ENCODE peak calls at places on chromosomes 4 and X, in four cellular contexts. One of them, this sample, is unnamed.

GRCh38 chr4:1172971-1173757 is 781 bp upstream of the SPON2 start:
- DNase-seq in heart left ventricle: no peak
- DNase-seq in RPMI7951: peak
- DNase-seq in activated T-helper 1 cell treated with anti-CD3 and anti-CD28 coated beads, Interleukin-12 subunit alpha, Interleukin-12 subunit beta, Interleukin-2, Interleukin-4 antibody, amounts not matched to agents 30 ng/mL and 10 ng/mL and 1 ng/mL, durations not matched to agents 14 hours and 24 hours and 36 hours: no peak
- DNase-seq in this sample: no peak

GRCh38 chr4:27861802-27862201 is 1001.2 kb downstream of the STIM2 start:
- DNase-seq in heart left ventricle: no peak
- DNase-seq in RPMI7951: peak
- DNase-seq in activated T-helper 1 cell treated with anti-CD3 and anti-CD28 coated beads, Interleukin-12 subunit alpha, Interleukin-12 subunit beta, Interleukin-2, Interleukin-4 antibody, amounts not matched to agents 30 ng/mL and 10 ng/mL and 1 ng/mL, durations not matched to agents 14 hours and 24 hours and 36 hours: no peak
- DNase-seq in this sample: no peak

GRCh38 chrX:39258331-39258730 is 457.1 kb downstream of the MID1IP1 start:
- DNase-seq in heart left ventricle: peak
- DNase-seq in RPMI7951: peak
- DNase-seq in activated T-helper 1 cell treated with anti-CD3 and anti-CD28 coated beads, Interleukin-12 subunit alpha, Interleukin-12 subunit beta, Interleukin-2, Interleukin-4 antibody, amounts not matched to agents 30 ng/mL and 10 ng/mL and 1 ng/mL, durations not matched to agents 14 hours and 24 hours and 36 hours: no peak
- DNase-seq in this sample: no peak

GRCh38 chr4:11624370-11624769 is 195.7 kb upstream of the HS3ST1 start:
- DNase-seq in heart left ventricle: no peak
- DNase-seq in RPMI7951: no peak
- DNase-seq in activated T-helper 1 cell treated with anti-CD3 and anti-CD28 coated beads, Interleukin-12 subunit alpha, Interleukin-12 subunit beta, Interleukin-2, Interleukin-4 antibody, amounts not matched to agents 30 ng/mL and 10 ng/mL and 1 ng/mL, durations not matched to agents 14 hours and 24 hours and 36 hours: no peak
- DNase-seq in this sample: no peak

GRCh38 chr4:25212822-25213221 is 21.0 kb upstream of the PI4K2B start:
- DNase-seq in heart left ventricle: no peak
- DNase-seq in RPMI7951: no peak
- DNase-seq in activated T-helper 1 cell treated with anti-CD3 and anti-CD28 coated beads, Interleukin-12 subunit alpha, Interleukin-12 subunit beta, Interleukin-2, Interleukin-4 antibody, amounts not matched to agents 30 ng/mL and 10 ng/mL and 1 ng/mL, durations not matched to agents 14 hours and 24 hours and 36 hours: no peak
- DNase-seq in this sample: no peak

GRCh38 chrX:141814213-141814857 is 23.8 kb upstream of the MAGEC3 start:
- DNase-seq in heart left ventricle: no peak
- DNase-seq in RPMI7951: no peak
- DNase-seq in activated T-helper 1 cell treated with anti-CD3 and anti-CD28 coated beads, Interleukin-12 subunit alpha, Interleukin-12 subunit beta, Interleukin-2, Interleukin-4 antibody, amounts not matched to agents 30 ng/mL and 10 ng/mL and 1 ng/mL, durations not matched to agents 14 hours and 24 hours and 36 hours: no peak
- DNase-seq in this sample: no peak

GRCh38 chr4:142922720-142923119 is 76.6 kb upstream of the INPP4B start:
- DNase-seq in heart left ventricle: no peak
- DNase-seq in RPMI7951: no peak
- DNase-seq in activated T-helper 1 cell treated with anti-CD3 and anti-CD28 coated beads, Interleukin-12 subunit alpha, Interleukin-12 subunit beta, Interleukin-2, Interleukin-4 antibody, amounts not matched to agents 30 ng/mL and 10 ng/mL and 1 ng/mL, durations not matched to agents 14 hours and 24 hours and 36 hours: no peak
- DNase-seq in this sample: no peak

GRCh38 chr4:40241936-40242590 is 45.2 kb downstream of the RHOH start:
- DNase-seq in heart left ventricle: no peak
- DNase-seq in RPMI7951: no peak
- DNase-seq in activated T-helper 1 cell treated with anti-CD3 and anti-CD28 coated beads, Interleukin-12 subunit alpha, Interleukin-12 subunit beta, Interleukin-2, Interleukin-4 antibody, amounts not matched to agents 30 ng/mL and 10 ng/mL and 1 ng/mL, durations not matched to agents 14 hours and 24 hours and 36 hours: no peak
- DNase-seq in this sample: no peak

GRCh38 chr4:24807611-24808010 is 12.2 kb downstream of the SOD3 start:
- DNase-seq in heart left ventricle: no peak
- DNase-seq in RPMI7951: no peak
- DNase-seq in activated T-helper 1 cell treated with anti-CD3 and anti-CD28 coated beads, Interleukin-12 subunit alpha, Interleukin-12 subunit beta, Interleukin-2, Interleukin-4 antibody, amounts not matched to agents 30 ng/mL and 10 ng/mL and 1 ng/mL, durations not matched to agents 14 hours and 24 hours and 36 hours: no peak
- DNase-seq in this sample: no peak

GRCh38 chr4:48129307-48130014 is 4.6 kb downstream of the TXK start:
- DNase-seq in heart left ventricle: no peak
- DNase-seq in RPMI7951: peak
- DNase-seq in activated T-helper 1 cell treated with anti-CD3 and anti-CD28 coated beads, Interleukin-12 subunit alpha, Interleukin-12 subunit beta, Interleukin-2, Interleukin-4 antibody, amounts not matched to agents 30 ng/mL and 10 ng/mL and 1 ng/mL, durations not matched to agents 14 hours and 24 hours and 36 hours: peak
- DNase-seq in this sample: no peak

GRCh38 chr4:184815046-184815877 is 10.5 kb downstream of the ACSL1 start:
- DNase-seq in heart left ventricle: peak
- DNase-seq in RPMI7951: peak
- DNase-seq in activated T-helper 1 cell treated with anti-CD3 and anti-CD28 coated beads, Interleukin-12 subunit alpha, Interleukin-12 subunit beta, Interleukin-2, Interleukin-4 antibody, amounts not matched to agents 30 ng/mL and 10 ng/mL and 1 ng/mL, durations not matched to agents 14 hours and 24 hours and 36 hours: no peak
- DNase-seq in this sample: no peak

This sample was measured in NT2/D1.